ENCODE peak calls at places on chromosome 1, in four cellular contexts. One of them, this sample, is unnamed.

GRCh38 chr1:179881642-179882252 is 338 bp upstream of the TOR1AIP1 start:
- DNase-seq in K562: no peak
- DNase-seq in H1: no peak
- DNase-seq in CD4-positive, alpha-beta memory T cell: no peak
- DNase-seq in this sample: peak

GRCh38 chr1:32953495-32953894 is 11.1 kb downstream of the RNF19B start:
- DNase-seq in CD4-positive, alpha-beta memory T cell: no peak
- DNase-seq in H1: no peak
- DNase-seq in K562: no peak
- DNase-seq in this sample: no peak

GRCh38 chr1:25217598-25218232 is 14.6 kb downstream of the SYF2 start:
- DNase-seq in K562: no peak
- DNase-seq in CD4-positive, alpha-beta memory T cell: no peak
- DNase-seq in H1: no peak
- DNase-seq in this sample: no peak

GRCh38 chr1:32447469-32448185 is 17.2 kb upstream of the ZBTB8B start:
- DNase-seq in K562: peak
- DNase-seq in H1: peak
- DNase-seq in CD4-positive, alpha-beta memory T cell: no peak
- DNase-seq in this sample: no peak

GRCh38 chr1:203702130-203702577 is 62.8 kb upstream of the LAX1 start:
- DNase-seq in K562: peak
- DNase-seq in CD4-positive, alpha-beta memory T cell: peak
- DNase-seq in H1: peak
- DNase-seq in this sample: peak

GRCh38 chr1:205689479-205689878 is 9.2 kb upstream of the SLC45A3 start:
- DNase-seq in H1: no peak
- DNase-seq in CD4-positive, alpha-beta memory T cell: no peak
- DNase-seq in K562: no peak
- DNase-seq in this sample: no peak

GRCh38 chr1:202343652-202344349 is 2.1 kb upstream of the UBE2T start:
- DNase-seq in H1: no peak
- DNase-seq in K562: peak
- DNase-seq in CD4-positive, alpha-beta memory T cell: no peak
- DNase-seq in this sample: peak

GRCh38 chr1:32816676-32817158 is 441 bp downstream of the YARS1 start:
- DNase-seq in H1: no peak
- DNase-seq in K562: no peak
- DNase-seq in CD4-positive, alpha-beta memory T cell: no peak
- DNase-seq in this sample: no peak

GRCh38 chr1:240188139-240188538 is 96.5 kb downstream of the FMN2 start:
- DNase-seq in K562: no peak
- DNase-seq in CD4-positive, alpha-beta memory T cell: no peak
- DNase-seq in H1: no peak
- DNase-seq in this sample: no peak

GRCh38 chr1:217140041-217140901 is 417.0 kb upstream of the ESRRG start:
- DNase-seq in CD4-positive, alpha-beta memory T cell: no peak
- DNase-seq in H1: peak
- DNase-seq in K562: no peak
- DNase-seq in this sample: no peak

GRCh38 chr1:217139513-217139912 is 416.3 kb upstream of the ESRRG start:
- DNase-seq in H1: peak
- DNase-seq in K562: no peak
- DNase-seq in CD4-positive, alpha-beta memory T cell: no peak
- DNase-seq in this sample: no peak

GRCh38 chr1:217138173-217138838 is 415.1 kb upstream of the ESRRG start:
- DNase-seq in H1: peak
- DNase-seq in CD4-positive, alpha-beta memory T cell: no peak
- DNase-seq in K562: no peak
- DNase-seq in this sample: no peak

GRCh38 chr1:217137210-217137871 is 414.1 kb upstream of the ESRRG start:
- DNase-seq in CD4-positive, alpha-beta memory T cell: no peak
- DNase-seq in H1: peak
- DNase-seq in K562: no peak
- DNase-seq in this sample: no peak

DNA sequence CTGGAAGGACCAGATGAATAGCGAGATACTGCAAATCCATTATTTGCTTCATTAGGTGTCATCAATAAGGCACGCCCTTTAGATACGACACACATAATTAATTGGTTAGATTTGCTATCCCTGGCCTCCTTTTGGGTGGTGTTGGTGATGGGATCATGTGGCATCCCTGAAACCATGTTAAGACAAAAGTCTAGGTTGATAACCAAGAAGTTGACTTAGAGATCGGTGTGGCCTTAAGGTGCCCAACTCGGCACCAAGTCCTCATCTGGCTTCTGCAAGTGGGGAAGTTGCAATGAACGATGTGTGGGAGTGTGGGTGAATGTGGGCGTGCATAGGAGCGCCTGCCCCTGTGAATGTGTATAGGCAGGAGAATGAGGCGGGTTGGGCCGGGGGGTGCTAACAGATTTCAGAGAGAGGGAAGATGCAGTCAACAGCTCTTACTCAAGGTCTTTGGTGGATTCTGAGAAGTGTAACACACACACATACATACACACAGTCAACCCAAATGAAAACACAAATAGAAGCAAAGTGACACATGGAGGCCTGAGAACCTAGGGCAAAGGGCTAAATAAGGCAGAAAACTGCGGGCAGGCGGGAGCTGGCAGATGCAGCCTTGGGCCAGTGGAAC is 415.7 kb upstream of the ESRRG start:
- DNase-seq in K562: no peak
- DNase-seq in H1: peak
- DNase-seq in CD4-positive, alpha-beta memory T cell: no peak
- DNase-seq in this sample: no peak
- H3K4me3 ChIP-seq in K562: no peak
- H3K4me3 ChIP-seq in H1: peak
- H3K4me3 ChIP-seq in CD4-positive, alpha-beta memory T cell: no peak
- H3K4me3 ChIP-seq in this sample: no peak

GRCh38 chr1:147569587-147570241 is 28.4 kb downstream of the BCL9 start:
- DNase-seq in H1: no peak
- DNase-seq in K562: no peak
- DNase-seq in CD4-positive, alpha-beta memory T cell: no peak
- DNase-seq in this sample: no peak
- H3K4me3 ChIP-seq in H1: no peak
- H3K4me3 ChIP-seq in K562: no peak
- H3K4me3 ChIP-seq in CD4-positive, alpha-beta memory T cell: no peak
- H3K4me3 ChIP-seq in this sample: no peak

GRCh38 chr1:54405894-54406293 is 300 bp downstream of the SSBP3 start:
- DNase-seq in CD4-positive, alpha-beta memory T cell: no peak
- DNase-seq in H1: no peak
- DNase-seq in K562: no peak
- DNase-seq in this sample: no peak
- H3K4me3 ChIP-seq in CD4-positive, alpha-beta memory T cell: no peak
- H3K4me3 ChIP-seq in H1: no peak
- H3K4me3 ChIP-seq in K562: peak
- H3K4me3 ChIP-seq in this sample: peak

GRCh38 chr1:221101792-221102191 is 222.5 kb downstream of the HLX start:
- DNase-seq in K562: no peak
- DNase-seq in CD4-positive, alpha-beta memory T cell: no peak
- DNase-seq in H1: no peak
- DNase-seq in this sample: no peak
- H3K4me3 ChIP-seq in K562: no peak
- H3K4me3 ChIP-seq in CD4-positive, alpha-beta memory T cell: no peak
- H3K4me3 ChIP-seq in H1: no peak
- H3K4me3 ChIP-seq in this sample: no peak

DNA sequence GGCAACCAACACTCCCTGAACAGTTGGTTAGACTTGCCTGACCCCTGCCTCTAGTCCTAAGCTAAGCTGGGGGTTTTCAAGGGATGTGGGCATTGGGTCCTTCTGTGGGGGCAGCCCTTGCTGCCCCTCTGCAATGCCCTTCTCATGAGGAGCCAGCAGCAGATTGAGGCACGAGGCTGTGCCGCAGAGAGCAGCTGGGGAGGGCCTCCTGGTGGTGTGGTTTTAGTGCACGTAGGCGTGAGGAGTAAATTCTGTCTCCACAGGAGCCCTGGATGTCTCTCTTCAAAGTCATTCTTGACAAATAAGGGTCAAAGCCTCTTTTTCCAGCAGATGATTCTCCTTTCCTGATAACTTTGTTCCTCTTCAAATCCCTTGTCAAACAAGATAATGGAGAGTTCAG is 31.8 kb upstream of the KLHDC7A start:
- DNase-seq in K562: no peak
- DNase-seq in H1: no peak
- DNase-seq in CD4-positive, alpha-beta memory T cell: no peak
- DNase-seq in this sample: no peak
- H3K4me3 ChIP-seq in K562: no peak
- H3K4me3 ChIP-seq in H1: no peak
- H3K4me3 ChIP-seq in CD4-positive, alpha-beta memory T cell: no peak
- H3K4me3 ChIP-seq in this sample: no peak